ENCODE peak calls at places on chromosomes 12 and 14, in ten cellular contexts. L, A, M, C, N, J, D, O, Z and K are unnamed samples.

GRCh38 chr12:29552324-29552927 is 54.9 kb upstream of the OVCH1 start:
- DNase-seq in L (peak), C (peak), O (peak), N (peak), D (peak), A (peak), Z (peak), J (peak), M (peak), K (peak)

GRCh38 chr12:93199831-93200236 is 177.9 kb upstream of the NUDT4 start:
- DNase-seq in N (no peak), Z (no peak), J (no peak), O (no peak), A (no peak), D (no peak), M (no peak), C (no peak), L (no peak), K (no peak)

GRCh38 chr12:122395319-122395718 is 27.1 kb downstream of the CLIP1 start:
- DNase-seq in Z (no peak), C (no peak), O (no peak), M (no peak), A (no peak), D (no peak), L (no peak), N (peak), J (no peak), K (peak)

GRCh38 chr14:34361504-34362011 is 100.5 kb downstream of the SPTSSA start:
- DNase-seq in A (no peak), D (no peak), M (no peak), C (no peak), J (no peak), O (no peak), N (no peak), L (no peak), Z (no peak), K (peak)

GRCh38 chr14:103022669-103023044 is 34.7 kb downstream of the CDC42BPB start:
- DNase-seq in L (no peak), C (no peak), D (no peak), N (no peak), J (no peak), O (no peak), Z (no peak), M (no peak), A (no peak), K (no peak)

GRCh38 chr14:78758333-78758732 is 588.2 kb downstream of the NRXN3 start:
- DNase-seq in A (no peak), O (peak), J (peak), N (peak), M (peak), Z (no peak), C (no peak), D (peak), L (no peak), K (peak)

GRCh38 chr12:64457466-64457865 is 5.5 kb downstream of the TBK1 start:
- DNase-seq in O (no peak), D (no peak), Z (no peak), M (no peak), C (no peak), L (no peak), A (no peak), N (no peak), J (no peak), K (no peak)

GRCh38 chr14:28468191-28469151 is 298.1 kb upstream of the FOXG1 start:
- DNase-seq in A (no peak), N (no peak), J (no peak), L (no peak), M (no peak), D (no peak), C (no peak), O (no peak), Z (no peak), K (no peak)

GRCh38 chr12:116882742-116883141 is 1.5 kb upstream of the HRK start:
- DNase-seq in D (no peak), A (no peak), J (no peak), Z (no peak), M (no peak), O (peak), N (peak), C (no peak), L (no peak), K (no peak)

GRCh38 chr14:97692084-97692483 is 894.9 kb downstream of the VRK1 start:
- DNase-seq in N (no peak), Z (no peak), C (no peak), A (no peak), M (no peak), O (no peak), L (no peak), D (peak), J (no peak), K (peak)

GRCh38 chr12:68499616-68500015 is 111.1 kb upstream of the RAP1B start:
- DNase-seq in L (no peak), O (no peak), M (no peak), C (no peak), A (no peak), Z (no peak), J (no peak), D (no peak), N (no peak), K (no peak)

GRCh38 chr12:112945515-112945914 is 7.2 kb downstream of the OAS3 start:
- DNase-seq in M (no peak), J (no peak), O (no peak), L (no peak), Z (no peak), N (no peak), A (no peak), C (no peak), D (no peak), K (no peak)

GRCh38 chr14:92093320-92093719 is 13.1 kb downstream of the ATXN3 start:
- DNase-seq in C (no peak), M (no peak), A (no peak), L (no peak), Z (no peak), O (peak), N (no peak), D (no peak), J (no peak), K (no peak)

GRCh38 chr12:132154941-132155770 is 10.9 kb downstream of the NOC4L start:
- DNase-seq in J (no peak), C (no peak), L (no peak), A (no peak), N (peak), D (no peak), Z (peak), O (no peak), M (no peak), K (no peak)

GRCh38 chr12:473863-474577 is 14.3 kb downstream of the B4GALNT3 start:
- DNase-seq in L (no peak), A (no peak), C (no peak), Z (no peak), M (no peak), N (peak), D (no peak), J (no peak), O (no peak), K (peak)

GRCh38 chr12:119613319-119613936 is 19.9 kb downstream of the TMEM233 start:
- DNase-seq in Z (no peak), J (peak), M (no peak), C (no peak), O (no peak), N (peak), D (peak), L (no peak), A (no peak), K (peak)

GRCh38 chr14:39491134-39491541 is 58.9 kb upstream of the FBXO33 start:
- DNase-seq in Z (no peak), C (no peak), O (peak), J (peak), D (peak), A (no peak), M (no peak), N (peak), L (no peak), K (peak)

GRCh38 chr12:125340791-125341190 is 275.6 kb downstream of the AACS start:
- DNase-seq in C (no peak), Z (peak), D (peak), O (peak), L (no peak), N (peak), J (peak), A (no peak), M (no peak), K (peak)

GRCh38 chr12:9049520-9050133 is 60.3 kb downstream of the KLRG1 start:
- DNase-seq in L (no peak), N (peak), Z (no peak), O (peak), A (no peak), C (no peak), J (no peak), D (peak), M (no peak), K (peak)

GRCh38 chr12:116813271-116814041 is 67.8 kb downstream of the HRK start:
- DNase-seq in Z (no peak), A (no peak), J (no peak), C (no peak), N (peak), O (no peak), M (no peak), L (no peak), D (peak), K (peak)

GRCh38 chr12:93790472-93791152 is 113.4 kb downstream of the CRADD start:
- DNase-seq in C (no peak), O (no peak), Z (no peak), A (no peak), J (no peak), N (peak), M (no peak), D (peak), L (peak), K (peak)

GRCh38 chr12:6849427-6849826 is 1.7 kb downstream of the CDCA3 start:
- DNase-seq in A (no peak), N (no peak), Z (no peak), D (no peak), L (no peak), J (no peak), O (no peak), C (no peak), M (no peak), K (no peak)

GRCh38 chr14:106211489-106211888 is 685.1 kb downstream of the TMEM121 start:
- DNase-seq in L (no peak), C (no peak), N (no peak), O (no peak), D (no peak), A (no peak), Z (no peak), J (no peak), M (no peak), K (no peak)